ENCODE peak calls at places on chromosome X, in seven cellular contexts. One of them, this sample, is unnamed.
A peak's percentile ranks its signal among the peaks of the same experiment; 100 is the strongest.

GRCh38 chrX:349196-349595 is 30.6 kb upstream of the GTPBP6 start:
- DNase-seq in EH: no peak
- DNase-seq in left colon: no peak
- DNase-seq in A549: no peak
- DNase-seq in C1 segment of cervical spinal cord: no peak
- DNase-seq in naive thymus-derived CD8-positive, alpha-beta T cell: no peak
- DNase-seq in psoas muscle: no peak
- DNase-seq in this sample: no peak

GRCh38 chrX:110214684-110215083 is 103.2 kb downstream of the AMMECR1 start:
- DNase-seq in EH: no peak
- DNase-seq in left colon: no peak
- DNase-seq in A549: no peak
- DNase-seq in C1 segment of cervical spinal cord: no peak
- DNase-seq in naive thymus-derived CD8-positive, alpha-beta T cell: no peak
- DNase-seq in psoas muscle: no peak
- DNase-seq in this sample: no peak

GRCh38 chrX:42943051-42943450 is 165.1 kb upstream of the PPP1R2C start:
- DNase-seq in EH: no peak
- DNase-seq in left colon: no peak
- DNase-seq in A549: no peak
- DNase-seq in C1 segment of cervical spinal cord: no peak
- DNase-seq in naive thymus-derived CD8-positive, alpha-beta T cell: no peak
- DNase-seq in psoas muscle: no peak
- DNase-seq in this sample: no peak

GRCh38 chrX:3362956-3363355 is 16.5 kb upstream of the MXRA5 start:
- DNase-seq in EH: no peak
- DNase-seq in left colon: no peak
- DNase-seq in A549: no peak
- DNase-seq in C1 segment of cervical spinal cord: no peak
- DNase-seq in naive thymus-derived CD8-positive, alpha-beta T cell: no peak
- DNase-seq in psoas muscle: no peak
- DNase-seq in this sample: no peak

GRCh38 chrX:125439194-125439849 is 119.7 kb downstream of the TEX13C start:
- DNase-seq in EH: no peak
- DNase-seq in left colon: no peak
- DNase-seq in A549: no peak
- DNase-seq in C1 segment of cervical spinal cord: no peak
- DNase-seq in naive thymus-derived CD8-positive, alpha-beta T cell: no peak
- DNase-seq in psoas muscle: no peak
- DNase-seq in this sample: no peak

GRCh38 chrX:24343719-24344118 is 16.7 kb upstream of the SUPT20HL1 start:
- DNase-seq in EH: no peak
- DNase-seq in left colon: no peak
- DNase-seq in A549: no peak
- DNase-seq in C1 segment of cervical spinal cord: no peak
- DNase-seq in naive thymus-derived CD8-positive, alpha-beta T cell: no peak
- DNase-seq in psoas muscle: no peak
- DNase-seq in this sample: no peak

GRCh38 chrX:84737471-84737871 is 235.2 kb upstream of the HDX start:
- DNase-seq in EH: peak; percentile 1
- DNase-seq in left colon: no peak
- DNase-seq in A549: no peak
- DNase-seq in C1 segment of cervical spinal cord: no peak
- DNase-seq in naive thymus-derived CD8-positive, alpha-beta T cell: no peak
- DNase-seq in psoas muscle: no peak
- DNase-seq in this sample: peak; percentile 23

GRCh38 chrX:71366674-71367256 is 608 bp downstream of the TAF1 start:
- DNase-seq in EH: peak; percentile 38
- DNase-seq in left colon: peak; percentile 33
- DNase-seq in A549: peak; percentile 23
- DNase-seq in C1 segment of cervical spinal cord: no peak
- DNase-seq in naive thymus-derived CD8-positive, alpha-beta T cell: peak; percentile 22
- DNase-seq in psoas muscle: peak; percentile 19
- DNase-seq in this sample: peak; percentile 12

GRCh38 chrX:65451663-65452062 is 82.9 kb downstream of the LAS1L start:
- DNase-seq in EH: peak; percentile 22
- DNase-seq in left colon: peak; percentile 14
- DNase-seq in A549: peak; percentile 35
- DNase-seq in C1 segment of cervical spinal cord: no peak
- DNase-seq in naive thymus-derived CD8-positive, alpha-beta T cell: peak; percentile 0
- DNase-seq in psoas muscle: no peak
- DNase-seq in this sample: peak; percentile 18

GRCh38 chrX:13697976-13698375 is 9.0 kb downstream of the RAB9A start:
- DNase-seq in EH: no peak
- DNase-seq in left colon: no peak
- DNase-seq in A549: no peak
- DNase-seq in C1 segment of cervical spinal cord: no peak
- DNase-seq in naive thymus-derived CD8-positive, alpha-beta T cell: no peak
- DNase-seq in psoas muscle: no peak
- DNase-seq in this sample: no peak

GRCh38 chrX:9940397-9940796 is 26.8 kb upstream of the CLDN34 start:
- DNase-seq in EH: peak; percentile 77
- DNase-seq in left colon: no peak
- DNase-seq in A549: peak; percentile 6
- DNase-seq in C1 segment of cervical spinal cord: no peak
- DNase-seq in naive thymus-derived CD8-positive, alpha-beta T cell: no peak
- DNase-seq in psoas muscle: no peak
- DNase-seq in this sample: peak; percentile 45

GRCh38 chrX:135168533-135168932 is 2.7 kb downstream of the CT55 start:
- DNase-seq in EH: no peak
- DNase-seq in left colon: no peak
- DNase-seq in A549: no peak
- DNase-seq in C1 segment of cervical spinal cord: no peak
- DNase-seq in naive thymus-derived CD8-positive, alpha-beta T cell: no peak
- DNase-seq in psoas muscle: no peak
- DNase-seq in this sample: no peak

GRCh38 chrX:110414679-110415439 is 56.2 kb downstream of the RTL9 start:
- DNase-seq in EH: peak; percentile 85
- DNase-seq in left colon: no peak
- DNase-seq in A549: no peak
- DNase-seq in C1 segment of cervical spinal cord: no peak
- DNase-seq in naive thymus-derived CD8-positive, alpha-beta T cell: no peak
- DNase-seq in psoas muscle: no peak
- DNase-seq in this sample: peak; percentile 77

GRCh38 chrX:10900585-10901289 is 210.4 kb upstream of the HCCS start:
- DNase-seq in EH: peak; percentile 56
- DNase-seq in left colon: no peak
- DNase-seq in A549: peak; percentile 74
- DNase-seq in C1 segment of cervical spinal cord: no peak
- DNase-seq in naive thymus-derived CD8-positive, alpha-beta T cell: no peak
- DNase-seq in psoas muscle: no peak
- DNase-seq in this sample: peak; percentile 48

GRCh38 chrX:3811331-3812311 is 98.2 kb upstream of the PRKX start:
- DNase-seq in EH: peak; percentile 55
- DNase-seq in left colon: peak; percentile 38
- DNase-seq in A549: peak; percentile 48
- DNase-seq in C1 segment of cervical spinal cord: no peak
- DNase-seq in naive thymus-derived CD8-positive, alpha-beta T cell: peak; percentile 34
- DNase-seq in psoas muscle: no peak
- DNase-seq in this sample: peak; percentile 50

GRCh38 chrX:77426811-77427210 is 20.4 kb upstream of the FGF16 start:
- DNase-seq in EH: peak; percentile 69
- DNase-seq in left colon: no peak
- DNase-seq in A549: no peak
- DNase-seq in C1 segment of cervical spinal cord: no peak
- DNase-seq in naive thymus-derived CD8-positive, alpha-beta T cell: no peak
- DNase-seq in psoas muscle: no peak
- DNase-seq in this sample: peak; percentile 33

GRCh38 chrX:69024931-69025330 is 140.3 kb downstream of the PJA1 start:
- DNase-seq in EH: peak; percentile 65
- DNase-seq in left colon: peak; percentile 76
- DNase-seq in A549: no peak
- DNase-seq in C1 segment of cervical spinal cord: no peak
- DNase-seq in naive thymus-derived CD8-positive, alpha-beta T cell: no peak
- DNase-seq in psoas muscle: peak; percentile 72
- DNase-seq in this sample: peak; percentile 58

GRCh38 chrX:53223068-53223693 is 1.8 kb downstream of the KDM5C start:
- DNase-seq in EH: peak; percentile 15
- DNase-seq in left colon: no peak
- DNase-seq in A549: peak; percentile 18
- DNase-seq in C1 segment of cervical spinal cord: no peak
- DNase-seq in naive thymus-derived CD8-positive, alpha-beta T cell: no peak
- DNase-seq in psoas muscle: no peak
- DNase-seq in this sample: peak; percentile 8

GRCh38 chrX:41110801-41111625 is 25.8 kb downstream of the USP9X start:
- DNase-seq in EH: peak; percentile 55
- DNase-seq in left colon: no peak
- DNase-seq in A549: no peak
- DNase-seq in C1 segment of cervical spinal cord: no peak
- DNase-seq in naive thymus-derived CD8-positive, alpha-beta T cell: no peak
- DNase-seq in psoas muscle: no peak
- DNase-seq in this sample: no peak

GRCh38 chrX:82412851-82413250 is 1095.2 kb upstream of the POU3F4 start:
- DNase-seq in EH: no peak
- DNase-seq in left colon: no peak
- DNase-seq in A549: no peak
- DNase-seq in C1 segment of cervical spinal cord: no peak
- DNase-seq in naive thymus-derived CD8-positive, alpha-beta T cell: no peak
- DNase-seq in psoas muscle: no peak
- DNase-seq in this sample: no peak

GRCh38 chrX:48683411-48683982 is at the start of gene WAS:
- DNase-seq in EH: no peak
- DNase-seq in left colon: no peak
- DNase-seq in A549: no peak
- DNase-seq in C1 segment of cervical spinal cord: no peak
- DNase-seq in naive thymus-derived CD8-positive, alpha-beta T cell: peak; percentile 38
- DNase-seq in psoas muscle: no peak
- DNase-seq in this sample: no peak

This sample was measured in AG10803.